ENCODE peak calls at places on chromosomes 1 and 21, in six cellular contexts. O is naive thymus-derived CD4-positive, alpha-beta T cell; F is CD8-positive, alpha-beta memory T cell; B is GM23248; C is HCT116; D is tibial artery. L is an unnamed sample.

GRCh38 chr1:243280571-243281129 is 24.8 kb downstream of the SDCCAG8 start:
- DNase-seq in B (no peak), F (no peak), O (no peak), C (no peak), D (no peak), L (no peak)

GRCh38 chr1:115496904-115497527 is 144.8 kb upstream of the VANGL1 start:
- DNase-seq in D (no peak), B (peak), C (no peak), F (no peak), O (no peak), L (no peak)

GRCh38 chr1:220717800-220718640 is 27.9 kb downstream of the C1orf115 start:
- DNase-seq in O (no peak), C (no peak), F (no peak), D (no peak), B (no peak), L (no peak)

GRCh38 chr1:210246447-210246846 is 13.9 kb downstream of the SERTAD4 start:
- DNase-seq in B (no peak), D (no peak), C (no peak), O (no peak), F (no peak), L (no peak)

GRCh38 chr1:178278135-178278534 is 184.2 kb downstream of the RASAL2 start:
- DNase-seq in B (no peak), D (no peak), F (no peak), O (no peak), C (no peak), L (no peak)

GRCh38 chr1:44077421-44077820 is 41.2 kb upstream of the KLF17 start:
- DNase-seq in B (peak), C (no peak), O (no peak), F (no peak), D (no peak), L (no peak)

GRCh38 chr21:44722701-44723100 is 11.3 kb upstream of the TSPEAR start:
- DNase-seq in O (no peak), C (no peak), B (no peak), F (no peak), D (no peak), L (no peak)

GRCh38 chr1:59477286-59477685 is 180.4 kb downstream of the FGGY start:
- DNase-seq in F (no peak), O (no peak), C (peak), B (peak), D (no peak), L (no peak)

GRCh38 chr1:52553372-52554266 is 727 bp upstream of the TUT4 start:
- DNase-seq in B (peak), O (peak), F (peak), C (peak), D (peak), L (peak)

GRCh38 chr1:29762635-29763034 is 526.3 kb downstream of the PTPRU start:
- DNase-seq in D (no peak), C (no peak), B (no peak), F (no peak), O (no peak), L (no peak)

GRCh38 chr1:33327587-33328325 is 6.9 kb upstream of the A3GALT2 start:
- DNase-seq in B (peak), O (no peak), D (peak), C (no peak), F (no peak), L (no peak)

GRCh38 chr1:91791103-91791502 is 94.8 kb downstream of the TGFBR3 start:
- DNase-seq in D (no peak), F (no peak), B (no peak), O (no peak), C (no peak), L (no peak)

GRCh38 chr1:156089704-156090103 is 7.4 kb upstream of the MEX3A start:
- DNase-seq in F (no peak), B (no peak), O (no peak), C (no peak), D (no peak), L (no peak)

GRCh38 chr1:89827330-89827729 is 6.5 kb downstream of the LRRC8D start:
- DNase-seq in D (no peak), F (no peak), B (no peak), O (no peak), C (no peak), L (no peak)

GRCh38 chr1:89829186-89829585 is 8.4 kb downstream of the LRRC8D start:
- DNase-seq in C (no peak), O (no peak), D (no peak), F (no peak), B (no peak), L (no peak)

GRCh38 chr1:89831462-89832113 is 10.8 kb downstream of the LRRC8D start:
- DNase-seq in D (no peak), B (no peak), F (no peak), O (no peak), C (no peak), L (no peak)

GRCh38 chr1:89826594-89826993 is 5.8 kb downstream of the LRRC8D start:
- DNase-seq in O (no peak), B (no peak), D (no peak), F (no peak), C (no peak), L (no peak)

DNA sequence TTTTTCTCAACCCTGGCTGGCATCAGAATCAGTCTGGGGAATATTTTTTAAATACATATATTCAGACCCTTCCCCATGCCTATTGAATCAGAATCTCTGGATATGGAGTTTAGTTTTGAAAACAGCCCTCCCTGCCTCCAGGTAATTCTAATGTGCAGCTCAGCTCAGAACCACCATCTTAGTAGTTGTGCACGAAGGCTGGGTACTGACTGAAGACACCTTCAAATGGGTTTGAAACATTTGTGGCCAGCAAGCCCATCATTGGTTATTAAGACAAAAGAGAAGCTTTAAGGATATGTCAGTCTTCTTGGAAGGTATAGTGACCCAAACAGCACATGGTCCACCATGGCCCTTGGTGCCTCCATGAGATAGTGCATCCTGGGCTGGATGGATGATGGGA is 7.1 kb downstream of the LRRC8D start:
- DNase-seq in D (no peak), F (no peak), C (no peak), B (no peak), O (no peak), L (no peak)
- H3K27ac ChIP-seq in D (no peak), F (no peak), C (no peak), B (no peak), O (no peak), L (no peak)

GRCh38 chr1:13728104-13728503 is 28.1 kb downstream of the PRDM2 start:
- DNase-seq in C (no peak), F (no peak), B (no peak), O (no peak), D (no peak), L (no peak)

GRCh38 chr1:13731897-13732296 is 31.9 kb downstream of the PRDM2 start:
- DNase-seq in O (no peak), C (no peak), D (no peak), F (no peak), B (no peak), L (no peak)

GRCh38 chr1:13730751-13731482 is 30.9 kb downstream of the PRDM2 start:
- DNase-seq in B (no peak), F (peak), C (no peak), O (peak), D (no peak), L (peak)

GRCh38 chr1:13732971-13733667 is 33.1 kb downstream of the PRDM2 start:
- DNase-seq in D (no peak), O (peak), F (peak), B (no peak), C (no peak), L (peak)

GRCh38 chr1:13730301-13730700 is 30.3 kb downstream of the PRDM2 start:
- DNase-seq in B (no peak), C (no peak), D (no peak), O (peak), F (no peak), L (peak)
- H3K4me3 ChIP-seq in B (no peak), C (no peak), D (no peak), O (peak), F (peak), L (no peak)

DNA sequence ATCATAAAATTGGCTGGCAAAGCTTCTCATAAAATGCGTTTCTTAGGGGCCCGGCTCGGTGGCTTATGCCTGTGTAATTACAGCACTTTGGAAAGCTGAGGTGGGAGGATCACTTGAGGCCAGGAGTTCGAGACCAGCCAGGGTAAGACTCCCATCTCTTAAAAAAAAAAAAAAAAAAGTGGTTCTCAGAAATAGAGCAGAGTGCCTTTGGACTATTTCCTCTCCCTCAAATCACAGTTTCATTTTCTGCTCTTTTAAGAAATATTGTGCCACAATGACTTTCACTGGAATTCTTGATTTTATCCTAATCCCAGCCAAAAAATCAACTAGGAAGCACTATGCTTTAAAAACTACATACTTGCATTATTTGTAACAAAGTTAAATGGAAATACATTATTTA is 13.3 kb downstream of the HSF2BP start:
- DNase-seq in D (no peak), F (no peak), B (peak), C (no peak), O (no peak), L (no peak)
- H3K27ac ChIP-seq in D (no peak), F (no peak), B (peak), C (no peak), O (peak), L (no peak)

DNA sequence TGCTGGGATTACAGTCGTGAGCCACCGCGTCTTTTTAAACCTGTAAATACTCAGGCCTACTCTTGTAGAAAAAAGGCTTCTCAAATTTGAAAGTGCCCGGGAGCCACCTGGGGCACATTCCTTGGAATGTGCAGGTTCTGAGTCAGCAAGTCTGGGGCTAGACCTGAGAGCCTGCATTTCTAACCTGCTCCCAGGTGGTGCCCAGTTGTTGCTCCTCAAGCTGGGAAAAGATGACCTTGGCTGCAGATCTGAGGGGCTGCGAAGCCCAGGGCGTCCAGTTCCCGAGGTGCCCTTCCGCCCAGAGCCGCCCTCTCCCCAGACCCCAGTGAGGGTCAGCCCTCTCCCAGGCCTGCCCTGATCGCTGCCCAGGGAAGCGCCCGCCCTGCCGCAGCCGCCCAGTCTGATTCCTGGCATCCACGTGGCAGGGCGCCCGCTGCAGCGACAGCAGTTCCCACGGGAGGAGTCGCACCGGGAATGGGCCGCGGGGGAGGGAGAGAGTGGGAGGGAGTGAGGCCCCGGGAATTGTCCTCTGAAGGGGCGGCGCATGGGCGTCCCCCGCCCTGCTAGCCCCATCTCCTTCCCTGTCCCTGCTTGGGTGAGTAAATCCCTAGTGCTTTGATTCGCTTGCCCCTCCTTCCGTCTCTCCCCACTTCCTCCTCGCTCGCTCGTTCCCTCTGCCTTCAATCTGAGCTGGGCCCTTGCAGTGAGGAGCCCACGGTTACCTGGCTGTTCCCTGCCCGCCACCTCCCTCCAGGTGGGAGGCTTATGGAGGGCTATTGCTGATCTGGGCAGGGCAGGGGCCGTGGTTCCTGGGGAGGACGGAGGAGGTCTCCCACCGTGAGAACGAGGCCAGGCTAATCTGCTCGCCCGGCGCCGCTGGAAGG is 18.8 kb upstream of the TENT5B start:
- DNase-seq in F (no peak), O (no peak), C (peak), B (peak), D (peak), L (no peak)
- H3K4me3 ChIP-seq in F (no peak), O (no peak), C (peak), B (peak), D (peak), L (no peak)